ENCODE peak calls at places on chromosomes 3 and 15, in four cellular contexts. S is PC-3, U is OCI-LY7, R is cardiac muscle cell. T is an unnamed sample. For H3K4me1, the result is how much of the 10 kb centered on the place peaks cover.

GRCh38 chr15:101554115-101554915 is 64.8 kb upstream of the PCSK6 start:
- DNase-seq in R (no peak), S (no peak), U (no peak), T (no peak)

GRCh38 chr3:129593595-129594339 is 12.7 kb downstream of the PLXND1 start:
- DNase-seq in U (peak), R (no peak), S (no peak), T (peak)

GRCh38 chr3:46215810-46216414 is 7.8 kb upstream of the CCR1 start:
- DNase-seq in R (peak), S (peak), U (no peak), T (no peak)

GRCh38 chr3:185153170-185153733 is 392 bp upstream of the C3orf70 start:
- DNase-seq in U (no peak), R (no peak), S (no peak), T (no peak)

GRCh38 chr3:129016725-129017530 is 15.8 kb downstream of the EFCC1 start:
- DNase-seq in U (peak), R (peak), S (no peak), T (peak)

GRCh38 chr15:41967506-41968206 is 4.7 kb downstream of the EHD4 start:
- DNase-seq in S (no peak), U (peak), R (peak), T (peak)

GRCh38 chr3:178003756-178004155 is 532.5 kb upstream of the KCNMB2 start:
- DNase-seq in S (no peak), U (no peak), R (peak), T (no peak)

GRCh38 chr3:31227152-31227581 is 305.6 kb upstream of the STT3B start:
- DNase-seq in U (peak), R (no peak), S (peak), T (no peak)

GRCh38 chr15:83285979-83286553 is 1.6 kb upstream of the BNC1 start:
- DNase-seq in S (peak), U (no peak), R (peak), T (no peak)

GRCh38 chr3:195574497-195575304 is 9.0 kb downstream of the APOD start:
- DNase-seq in R (peak), U (no peak), S (no peak), T (no peak)

GRCh38 chr3:101942356-101942755 is 93.0 kb downstream of the NFKBIZ start:
- DNase-seq in S (no peak), R (no peak), U (peak), T (no peak)

GRCh38 chr15:79853492-79854328 is 43.1 kb downstream of the MTHFS start:
- DNase-seq in R (peak), S (peak), U (peak), T (peak)

GRCh38 chr15:38127306-38127731 is 125.3 kb upstream of the SPRED1 start:
- DNase-seq in S (peak), U (no peak), R (peak), T (no peak)

GRCh38 chr15:63160638-63161037 is 3.4 kb upstream of the RPS27L start:
- DNase-seq in S (no peak), U (no peak), R (no peak), T (no peak)

GRCh38 chr15:47968593-47968992 is 152.2 kb upstream of the SLC24A5 start:
- DNase-seq in S (no peak), U (no peak), R (no peak), T (no peak)

GRCh38 chr3:121436641-121437040 is 109.1 kb downstream of the POLQ start:
- DNase-seq in S (peak), R (no peak), U (no peak), T (no peak)

GRCh38 chr3:159800434-159801121 is 188.1 kb upstream of the IL12A start:
- DNase-seq in R (no peak), S (no peak), U (no peak), T (no peak)

GRCh38 chr3:64190517-64191515 is 34.5 kb downstream of the PRICKLE2 start:
- DNase-seq in S (peak), U (no peak), R (peak), T (no peak)

GRCh38 chr15:59380902-59381610 is 8.4 kb upstream of the MYO1E start:
- DNase-seq in R (no peak), S (no peak), U (no peak), T (no peak)

GRCh38 chr3:197949191-197949766 is 711 bp upstream of the RPL35A start:
- DNase-seq in S (no peak), R (no peak), U (no peak), T (peak)

GRCh38 chr3:54951405-54951804 is 23.5 kb upstream of the LRTM1 start:
- DNase-seq in U (peak), S (peak), R (peak), T (peak)

GRCh38 chr3:140850210-140850955 is 91.3 kb upstream of the SLC25A36 start:
- DNase-seq in U (peak), S (peak), R (no peak), T (no peak)

GRCh38 chr15:82045892-82046667 is at the start of gene MEX3B:
- DNase-seq in U (peak), R (peak), S (peak), T (peak)

GRCh38 chr15:72318408-72318942 is 1.5 kb downstream of the CELF6 start:
- DNase-seq in S (no peak), R (no peak), U (no peak), T (no peak)

GRCh38 chr3:50187750-50188149 is 3.7 kb upstream of the GNAT1 start:
- DNase-seq in S (no peak), U (no peak), R (no peak), T (no peak)

GRCh38 chr15:48582472-48583235 is 62.9 kb downstream of the FBN1 start:
- DNase-seq in S (no peak), U (no peak), R (peak), T (peak)

GRCh38 chr3:171306631-171307030 is 153.6 kb downstream of the TNIK start:
- DNase-seq in S (no peak), R (peak), U (no peak), T (peak)

GRCh38 chr3:130894130-130894872 is 417 bp downstream of the ATP2C1 start:
- DNase-seq in S (no peak), R (peak), U (peak), T (peak)

GRCh38 chr15:91308209-91308608 is 208.2 kb downstream of the SV2B start:
- DNase-seq in U (no peak), S (no peak), R (no peak), T (no peak)

GRCh38 chr3:42117175-42118008 is 26.2 kb downstream of the TRAK1 start:
- DNase-seq in U (peak), S (peak), R (peak), T (peak)
- H3K4me1 ChIP-seq in U (under half), S (under half), R (under half), T (under half)

DNA sequence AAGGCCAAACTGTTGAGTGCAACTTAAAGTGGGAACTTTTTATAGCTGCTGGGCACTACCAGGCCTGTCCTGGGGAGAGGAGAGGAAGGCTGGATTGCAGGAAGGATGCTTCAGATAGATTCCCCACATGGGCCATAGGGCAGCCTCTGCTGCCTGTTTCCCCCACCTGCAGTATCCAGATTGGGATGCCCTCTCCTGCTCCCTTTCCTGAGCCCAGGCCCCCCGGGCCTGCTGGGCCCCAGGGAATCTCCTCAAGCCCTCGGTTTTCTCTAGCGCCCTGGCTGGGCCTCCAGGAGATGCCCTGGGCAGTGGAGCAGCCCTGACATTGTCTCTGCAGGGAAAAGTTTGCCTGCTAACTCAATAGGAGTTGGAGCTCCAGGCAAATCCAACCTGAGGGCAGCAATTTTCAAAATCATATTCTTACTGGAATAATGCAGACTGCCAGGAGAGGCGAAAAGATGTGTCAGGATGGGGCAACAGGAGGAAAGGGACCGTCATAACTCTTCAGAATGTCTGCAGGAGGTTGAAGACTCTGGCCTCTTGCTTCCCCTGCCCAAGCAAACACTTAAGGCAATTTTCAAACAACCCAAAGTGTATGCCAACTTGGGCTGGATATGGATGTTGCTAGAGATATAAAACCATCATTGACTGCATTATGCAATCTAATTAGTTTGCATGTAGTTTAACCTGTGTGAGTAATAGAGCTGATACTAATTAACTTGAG is 4.4 kb downstream of the NR2F2 start:
- DNase-seq in U (no peak), S (peak), R (no peak), T (no peak)
- H3K4me3 ChIP-seq in U (no peak), S (peak), R (no peak), T (peak)

GRCh38 chr3:143629726-143630125 is 218.5 kb downstream of the SLC9A9 start:
- DNase-seq in U (no peak), R (no peak), S (no peak), T (no peak)
- H3K4me1 ChIP-seq in U (under half), R (under half), S (under half), T (under half)

DNA sequence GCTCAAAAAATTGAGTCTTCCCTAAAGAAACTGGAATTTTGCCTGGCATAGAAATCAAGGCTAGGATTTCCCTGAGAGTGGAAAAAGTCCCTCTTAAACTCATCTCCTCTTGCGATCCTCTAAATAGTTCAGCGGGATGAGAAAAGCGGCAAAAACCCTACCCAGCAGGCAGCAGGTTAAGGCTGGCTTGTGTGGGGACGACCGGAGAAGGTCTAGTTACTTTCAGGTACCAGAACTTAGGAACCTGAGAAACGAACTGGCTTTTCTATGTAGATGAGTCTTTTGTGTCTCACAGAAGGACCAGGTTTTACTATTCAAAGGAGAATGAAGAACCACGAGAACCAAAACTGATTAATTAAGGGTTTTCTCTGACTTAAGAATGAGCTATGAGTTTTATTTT is 523.7 kb upstream of the TGFBR2 start:
- DNase-seq in S (no peak), U (no peak), R (no peak), T (no peak)
- H3K4me3 ChIP-seq in S (no peak), U (no peak), R (no peak), T (no peak)

DNA sequence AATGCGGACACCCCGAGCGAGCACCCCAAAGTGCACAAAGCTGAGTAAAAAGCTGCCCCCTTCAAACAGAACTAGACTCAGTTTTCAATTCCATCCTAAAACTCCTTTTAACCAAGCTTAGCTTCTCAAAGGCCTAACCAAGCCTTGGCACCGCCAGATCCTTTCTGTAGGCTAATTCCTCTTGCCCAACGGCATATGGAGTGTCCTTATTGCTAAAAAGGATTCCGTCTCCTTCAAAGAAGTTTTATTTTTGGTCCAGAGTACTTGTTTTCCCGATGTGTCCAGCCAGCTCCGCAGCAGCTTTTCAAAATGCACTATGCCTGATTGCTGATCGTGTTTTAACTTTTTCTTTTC is 5.3 kb downstream of the BHLHE40 start:
- DNase-seq in R (no peak), U (no peak), S (no peak), T (no peak)
- H3K4me1 ChIP-seq in R (under half), U (under half), S (half or more), T (under half)

GRCh38 chr3:11154036-11154952 is at the start of gene HRH1:
- DNase-seq in S (peak), R (peak), U (no peak), T (peak)

GRCh38 chr3:11156026-11156410 is 1.7 kb downstream of the HRH1 start:
- DNase-seq in U (no peak), R (no peak), S (no peak), T (no peak)

GRCh38 chr3:11157406-11157805 is 3.1 kb downstream of the HRH1 start:
- DNase-seq in U (no peak), R (no peak), S (no peak), T (no peak)

GRCh38 chr3:11154953-11155325 is 646 bp downstream of the HRH1 start:
- DNase-seq in R (peak), U (no peak), S (no peak), T (no peak)

DNA sequence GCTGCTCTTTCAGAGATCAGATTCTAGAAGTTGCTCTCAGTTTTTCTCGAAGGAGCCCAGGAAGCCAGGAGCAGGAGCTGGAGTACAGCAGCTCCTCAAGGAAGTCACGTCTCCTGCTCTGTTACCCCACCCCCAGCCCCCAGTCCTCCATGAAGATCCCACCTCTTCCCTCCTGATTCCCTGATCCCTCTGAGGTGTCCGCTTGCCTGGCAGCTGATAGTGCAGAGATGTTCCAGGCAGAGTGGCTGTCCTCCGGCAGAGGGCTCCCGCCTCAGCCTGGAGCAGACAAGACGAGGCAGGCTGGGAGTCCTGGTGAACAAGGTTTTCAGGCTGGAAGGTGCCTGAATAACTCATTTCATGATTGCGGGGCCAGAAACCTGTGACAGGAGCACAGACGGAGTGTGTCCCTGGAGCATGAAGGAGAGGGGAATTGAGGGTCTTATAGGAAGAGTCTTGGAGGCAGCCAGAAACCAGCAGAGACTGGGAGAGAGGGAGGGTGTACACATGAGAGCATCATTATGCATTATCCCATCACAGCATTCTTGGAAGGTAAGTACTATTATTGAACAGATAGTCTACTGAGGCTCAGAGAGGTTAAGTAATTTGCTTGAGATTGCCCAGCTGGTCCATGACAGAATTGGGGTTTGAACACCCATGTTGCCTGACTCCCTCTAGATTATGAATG is 1.2 kb downstream of the HRH1 start:
- DNase-seq in U (no peak), S (peak), R (peak), T (peak)
- H3K4me3 ChIP-seq in U (no peak), S (peak), R (peak), T (peak)

GRCh38 chr15:98794754-98795153 is 146.4 kb downstream of the IGF1R start:
- DNase-seq in S (no peak), U (no peak), R (no peak), T (no peak)
- H3K4me1 ChIP-seq in S (under half), U (under half), R (under half), T (under half)

T was measured in right cardiac atrium.